ENCODE peak calls at places on chromosomes 13 and 19, in nine cellular contexts. One of them, this sample, is unnamed.

GRCh38 chr19:7914598-7915045 is at the start of gene TGFBR3L:
- DNase-seq in naive thymus-derived CD8-positive, alpha-beta T cell: no peak
- DNase-seq in WTC11: no peak
- DNase-seq in astrocyte of the spinal cord: no peak
- DNase-seq in breast epithelium: no peak
- DNase-seq in HAP-1: no peak
- DNase-seq in Daoy: no peak
- DNase-seq in HTR-8/SVneo: no peak
- DNase-seq in KBM-7: no peak
- DNase-seq in this sample: no peak

GRCh38 chr13:105070452-105070851 is 1465.0 kb downstream of the EFNB2 start:
- DNase-seq in naive thymus-derived CD8-positive, alpha-beta T cell: no peak
- DNase-seq in WTC11: no peak
- DNase-seq in astrocyte of the spinal cord: no peak
- DNase-seq in breast epithelium: no peak
- DNase-seq in HAP-1: no peak
- DNase-seq in Daoy: no peak
- DNase-seq in HTR-8/SVneo: no peak
- DNase-seq in KBM-7: no peak
- DNase-seq in this sample: no peak

GRCh38 chr19:34851277-34851804 is 75.4 kb upstream of the ZNF30 start:
- DNase-seq in naive thymus-derived CD8-positive, alpha-beta T cell: no peak
- DNase-seq in WTC11: peak; percentile 57
- DNase-seq in astrocyte of the spinal cord: no peak
- DNase-seq in breast epithelium: no peak
- DNase-seq in HAP-1: no peak
- DNase-seq in Daoy: no peak
- DNase-seq in HTR-8/SVneo: no peak
- DNase-seq in KBM-7: no peak
- DNase-seq in this sample: peak; percentile 66

GRCh38 chr19:14901675-14902260 is 15.8 kb upstream of the OR7A17 start:
- DNase-seq in naive thymus-derived CD8-positive, alpha-beta T cell: no peak
- DNase-seq in WTC11: no peak
- DNase-seq in astrocyte of the spinal cord: no peak
- DNase-seq in breast epithelium: no peak
- DNase-seq in HAP-1: no peak
- DNase-seq in Daoy: no peak
- DNase-seq in HTR-8/SVneo: no peak
- DNase-seq in KBM-7: no peak
- DNase-seq in this sample: no peak

GRCh38 chr13:43364210-43365041 is 341.0 kb downstream of the DNAJC15 start:
- DNase-seq in naive thymus-derived CD8-positive, alpha-beta T cell: no peak
- DNase-seq in WTC11: no peak
- DNase-seq in astrocyte of the spinal cord: peak; percentile 76
- DNase-seq in breast epithelium: no peak
- DNase-seq in HAP-1: no peak
- DNase-seq in Daoy: peak; percentile 46
- DNase-seq in HTR-8/SVneo: no peak
- DNase-seq in KBM-7: no peak
- DNase-seq in this sample: no peak

GRCh38 chr13:46288570-46289259 is 77.0 kb downstream of the LRRC63 start:
- DNase-seq in naive thymus-derived CD8-positive, alpha-beta T cell: no peak
- DNase-seq in WTC11: no peak
- DNase-seq in astrocyte of the spinal cord: peak; percentile 45
- DNase-seq in breast epithelium: no peak
- DNase-seq in HAP-1: peak; percentile 50
- DNase-seq in Daoy: peak; percentile 14
- DNase-seq in HTR-8/SVneo: peak; percentile 10
- DNase-seq in KBM-7: peak; percentile 85
- DNase-seq in this sample: no peak

GRCh38 chr19:46288896-46289588 is 7.8 kb upstream of the HIF3A start:
- DNase-seq in naive thymus-derived CD8-positive, alpha-beta T cell: no peak
- DNase-seq in WTC11: no peak
- DNase-seq in astrocyte of the spinal cord: peak; percentile 94
- DNase-seq in breast epithelium: no peak
- DNase-seq in HAP-1: no peak
- DNase-seq in Daoy: peak; percentile 92
- DNase-seq in HTR-8/SVneo: peak; percentile 48
- DNase-seq in KBM-7: peak; percentile 14
- DNase-seq in this sample: no peak

GRCh38 chr19:10235003-10235402 is 3.9 kb upstream of the S1PR2 start:
- DNase-seq in naive thymus-derived CD8-positive, alpha-beta T cell: no peak
- DNase-seq in WTC11: no peak
- DNase-seq in astrocyte of the spinal cord: no peak
- DNase-seq in breast epithelium: no peak
- DNase-seq in HAP-1: no peak
- DNase-seq in Daoy: no peak
- DNase-seq in HTR-8/SVneo: no peak
- DNase-seq in KBM-7: no peak
- DNase-seq in this sample: no peak

GRCh38 chr13:40777957-40778235 is 6.9 kb upstream of the MRPS31 start:
- DNase-seq in naive thymus-derived CD8-positive, alpha-beta T cell: no peak
- DNase-seq in WTC11: no peak
- DNase-seq in astrocyte of the spinal cord: no peak
- DNase-seq in breast epithelium: no peak
- DNase-seq in HAP-1: no peak
- DNase-seq in Daoy: no peak
- DNase-seq in HTR-8/SVneo: no peak
- DNase-seq in KBM-7: no peak
- DNase-seq in this sample: no peak

GRCh38 chr19:313988-314815 is 23.0 kb upstream of the PLPP2 start:
- DNase-seq in naive thymus-derived CD8-positive, alpha-beta T cell: no peak
- DNase-seq in WTC11: no peak
- DNase-seq in astrocyte of the spinal cord: no peak
- DNase-seq in breast epithelium: no peak
- DNase-seq in HAP-1: no peak
- DNase-seq in Daoy: no peak
- DNase-seq in HTR-8/SVneo: no peak
- DNase-seq in KBM-7: no peak
- DNase-seq in this sample: no peak

GRCh38 chr13:25276748-25277147 is 10.5 kb downstream of the MTMR6 start:
- DNase-seq in naive thymus-derived CD8-positive, alpha-beta T cell: no peak
- DNase-seq in WTC11: no peak
- DNase-seq in astrocyte of the spinal cord: peak; percentile 36
- DNase-seq in breast epithelium: no peak
- DNase-seq in HAP-1: no peak
- DNase-seq in Daoy: peak; percentile 14
- DNase-seq in HTR-8/SVneo: no peak
- DNase-seq in KBM-7: no peak
- DNase-seq in this sample: no peak

GRCh38 chr19:51099070-51099382 is 9.2 kb downstream of the CTU1 start:
- DNase-seq in naive thymus-derived CD8-positive, alpha-beta T cell: no peak
- DNase-seq in WTC11: no peak
- DNase-seq in astrocyte of the spinal cord: no peak
- DNase-seq in breast epithelium: no peak
- DNase-seq in HAP-1: no peak
- DNase-seq in Daoy: no peak
- DNase-seq in HTR-8/SVneo: no peak
- DNase-seq in KBM-7: no peak
- DNase-seq in this sample: no peak

GRCh38 chr13:39451860-39452301 is 151.1 kb downstream of the LHFPL6 start:
- DNase-seq in naive thymus-derived CD8-positive, alpha-beta T cell: no peak
- DNase-seq in WTC11: no peak
- DNase-seq in astrocyte of the spinal cord: peak; percentile 84
- DNase-seq in breast epithelium: no peak
- DNase-seq in HAP-1: peak; percentile 28
- DNase-seq in Daoy: no peak
- DNase-seq in HTR-8/SVneo: no peak
- DNase-seq in KBM-7: peak; percentile 93
- DNase-seq in this sample: no peak

GRCh38 chr13:109427695-109428094 is 358.7 kb downstream of the IRS2 start:
- DNase-seq in naive thymus-derived CD8-positive, alpha-beta T cell: no peak
- DNase-seq in WTC11: no peak
- DNase-seq in astrocyte of the spinal cord: no peak
- DNase-seq in breast epithelium: no peak
- DNase-seq in HAP-1: no peak
- DNase-seq in Daoy: no peak
- DNase-seq in HTR-8/SVneo: no peak
- DNase-seq in KBM-7: peak; percentile 4
- DNase-seq in this sample: no peak

GRCh38 chr19:15812059-15812722 is 3.3 kb downstream of the OR10H1 start:
- DNase-seq in naive thymus-derived CD8-positive, alpha-beta T cell: peak; percentile 35
- DNase-seq in WTC11: no peak
- DNase-seq in astrocyte of the spinal cord: no peak
- DNase-seq in breast epithelium: no peak
- DNase-seq in HAP-1: no peak
- DNase-seq in Daoy: peak; percentile 32
- DNase-seq in HTR-8/SVneo: no peak
- DNase-seq in KBM-7: no peak
- DNase-seq in this sample: peak; percentile 63

GRCh38 chr19:5961969-5962945 is 15.7 kb downstream of the RANBP3 start:
- DNase-seq in naive thymus-derived CD8-positive, alpha-beta T cell: peak; percentile 73
- DNase-seq in WTC11: no peak
- DNase-seq in astrocyte of the spinal cord: peak; percentile 70
- DNase-seq in breast epithelium: peak; percentile 41
- DNase-seq in HAP-1: no peak
- DNase-seq in Daoy: no peak
- DNase-seq in HTR-8/SVneo: no peak
- DNase-seq in KBM-7: peak; percentile 78
- DNase-seq in this sample: peak; percentile 23

GRCh38 chr19:10797078-10797477 is 38.9 kb downstream of the TMED1 start:
- DNase-seq in naive thymus-derived CD8-positive, alpha-beta T cell: no peak
- DNase-seq in WTC11: no peak
- DNase-seq in astrocyte of the spinal cord: no peak
- DNase-seq in breast epithelium: no peak
- DNase-seq in HAP-1: no peak
- DNase-seq in Daoy: no peak
- DNase-seq in HTR-8/SVneo: no peak
- DNase-seq in KBM-7: no peak
- DNase-seq in this sample: no peak

GRCh38 chr13:75876371-75877050 is 240.4 kb downstream of the LMO7 start:
- DNase-seq in naive thymus-derived CD8-positive, alpha-beta T cell: peak; percentile 12
- DNase-seq in WTC11: peak; percentile 67
- DNase-seq in astrocyte of the spinal cord: peak; percentile 68
- DNase-seq in breast epithelium: peak; percentile 49
- DNase-seq in HAP-1: peak; percentile 54
- DNase-seq in Daoy: peak; percentile 50
- DNase-seq in HTR-8/SVneo: peak; percentile 20
- DNase-seq in KBM-7: peak; percentile 66
- DNase-seq in this sample: peak; percentile 19

GRCh38 chr19:54178581-54179261 is 5.8 kb upstream of the TMC4 start:
- DNase-seq in naive thymus-derived CD8-positive, alpha-beta T cell: no peak
- DNase-seq in WTC11: peak; percentile 81
- DNase-seq in astrocyte of the spinal cord: no peak
- DNase-seq in breast epithelium: no peak
- DNase-seq in HAP-1: no peak
- DNase-seq in Daoy: no peak
- DNase-seq in HTR-8/SVneo: no peak
- DNase-seq in KBM-7: no peak
- DNase-seq in this sample: no peak

GRCh38 chr19:3198901-3199700 is 13.4 kb downstream of the NCLN start:
- DNase-seq in naive thymus-derived CD8-positive, alpha-beta T cell: no peak
- DNase-seq in WTC11: no peak
- DNase-seq in astrocyte of the spinal cord: no peak
- DNase-seq in breast epithelium: no peak
- DNase-seq in HAP-1: no peak
- DNase-seq in Daoy: no peak
- DNase-seq in HTR-8/SVneo: no peak
- DNase-seq in KBM-7: no peak
- DNase-seq in this sample: no peak

GRCh38 chr13:21616880-21617279 is 12.9 kb upstream of the MICU2 start:
- DNase-seq in naive thymus-derived CD8-positive, alpha-beta T cell: no peak
- DNase-seq in WTC11: no peak
- DNase-seq in astrocyte of the spinal cord: no peak
- DNase-seq in breast epithelium: no peak
- DNase-seq in HAP-1: peak; percentile 4
- DNase-seq in Daoy: no peak
- DNase-seq in HTR-8/SVneo: no peak
- DNase-seq in KBM-7: peak; percentile 21
- DNase-seq in this sample: no peak

GRCh38 chr13:29535663-29536655 is 59.5 kb downstream of the SLC7A1 start:
- DNase-seq in naive thymus-derived CD8-positive, alpha-beta T cell: no peak
- DNase-seq in WTC11: no peak
- DNase-seq in astrocyte of the spinal cord: peak; percentile 58
- DNase-seq in breast epithelium: no peak
- DNase-seq in HAP-1: no peak
- DNase-seq in Daoy: no peak
- DNase-seq in HTR-8/SVneo: no peak
- DNase-seq in KBM-7: no peak
- DNase-seq in this sample: no peak

GRCh38 chr13:99269627-99270252 is 11.6 kb upstream of the GPR18 start:
- DNase-seq in naive thymus-derived CD8-positive, alpha-beta T cell: no peak
- DNase-seq in WTC11: no peak
- DNase-seq in astrocyte of the spinal cord: peak; percentile 76
- DNase-seq in breast epithelium: no peak
- DNase-seq in HAP-1: no peak
- DNase-seq in Daoy: peak; percentile 12
- DNase-seq in HTR-8/SVneo: peak; percentile 17
- DNase-seq in KBM-7: peak; percentile 43
- DNase-seq in this sample: peak; percentile 54

GRCh38 chr13:102369303-102369702 is 32.5 kb downstream of the FGF14 start:
- DNase-seq in naive thymus-derived CD8-positive, alpha-beta T cell: no peak
- DNase-seq in WTC11: no peak
- DNase-seq in astrocyte of the spinal cord: no peak
- DNase-seq in breast epithelium: no peak
- DNase-seq in HAP-1: no peak
- DNase-seq in Daoy: no peak
- DNase-seq in HTR-8/SVneo: no peak
- DNase-seq in KBM-7: no peak
- DNase-seq in this sample: no peak

This sample was measured in T47D.